ENCODE peak calls at places on chromosomes 4 and X, in four cellular contexts. One of them, this sample, is unnamed.

GRCh38 chr4:38128478-38129451 is 168.6 kb downstream of the PTTG2 start:
- DNase-seq in choroid plexus epithelial cell: peak
- DNase-seq in omental fat pad: no peak
- DNase-seq in NB4: no peak
- DNase-seq in this sample: peak

GRCh38 chr4:931194-931959 is 739 bp downstream of the GAK start:
- DNase-seq in NB4: peak
- DNase-seq in omental fat pad: no peak
- DNase-seq in choroid plexus epithelial cell: peak
- DNase-seq in this sample: no peak

GRCh38 chrX:120768681-120769080 is 107.0 kb downstream of the CT47B1 start:
- DNase-seq in choroid plexus epithelial cell: peak
- DNase-seq in NB4: no peak
- DNase-seq in omental fat pad: no peak
- DNase-seq in this sample: no peak

GRCh38 chrX:130933358-130933757 is 30.3 kb upstream of the ENOX2 start:
- DNase-seq in NB4: peak
- DNase-seq in omental fat pad: no peak
- DNase-seq in choroid plexus epithelial cell: no peak
- DNase-seq in this sample: peak

GRCh38 chr4:87523307-87523706 is 5.9 kb downstream of the SPARCL1 start:
- DNase-seq in omental fat pad: no peak
- DNase-seq in NB4: no peak
- DNase-seq in choroid plexus epithelial cell: no peak
- DNase-seq in this sample: no peak

GRCh38 chr4:166077782-166078181 is 204.7 kb downstream of the TLL1 start:
- DNase-seq in omental fat pad: no peak
- DNase-seq in choroid plexus epithelial cell: no peak
- DNase-seq in NB4: no peak
- DNase-seq in this sample: no peak

GRCh38 chr4:176635372-176636261 is 157.1 kb downstream of the VEGFC start:
- DNase-seq in choroid plexus epithelial cell: peak
- DNase-seq in NB4: peak
- DNase-seq in omental fat pad: no peak
- DNase-seq in this sample: no peak

GRCh38 chr4:8198906-8199593 is at the start of gene SH3TC1:
- DNase-seq in NB4: peak
- DNase-seq in choroid plexus epithelial cell: peak
- DNase-seq in omental fat pad: peak
- DNase-seq in this sample: peak

GRCh38 chr4:22521240-22521639 is 5.4 kb upstream of the ADGRA3 start:
- DNase-seq in choroid plexus epithelial cell: peak
- DNase-seq in omental fat pad: no peak
- DNase-seq in NB4: no peak
- DNase-seq in this sample: no peak

GRCh38 chr4:69058410-69059059 is 37.7 kb upstream of the UGT2B7 start:
- DNase-seq in NB4: no peak
- DNase-seq in choroid plexus epithelial cell: no peak
- DNase-seq in omental fat pad: no peak
- DNase-seq in this sample: no peak

GRCh38 chr4:40194602-40195161 is 2.1 kb upstream of the RHOH start:
- DNase-seq in omental fat pad: no peak
- DNase-seq in NB4: peak
- DNase-seq in choroid plexus epithelial cell: peak
- DNase-seq in this sample: peak

GRCh38 chr4:186264660-186265059 is 1.3 kb upstream of the F11 start:
- DNase-seq in NB4: peak
- DNase-seq in omental fat pad: no peak
- DNase-seq in choroid plexus epithelial cell: no peak
- DNase-seq in this sample: peak

GRCh38 chr4:173420324-173420752 is 21.4 kb upstream of the SCRG1 start:
- DNase-seq in choroid plexus epithelial cell: peak
- DNase-seq in NB4: peak
- DNase-seq in omental fat pad: no peak
- DNase-seq in this sample: peak

GRCh38 chr4:55318135-55318534 is 27.9 kb upstream of the SRD5A3 start:
- DNase-seq in choroid plexus epithelial cell: peak
- DNase-seq in NB4: no peak
- DNase-seq in omental fat pad: no peak
- DNase-seq in this sample: no peak

GRCh38 chr4:76545161-76545884 is 110.3 kb downstream of the SHROOM3 start:
- DNase-seq in omental fat pad: no peak
- DNase-seq in NB4: peak
- DNase-seq in choroid plexus epithelial cell: peak
- DNase-seq in this sample: peak

GRCh38 chrX:151704023-151704663 is 8.9 kb downstream of the PRRG3 start:
- DNase-seq in NB4: no peak
- DNase-seq in omental fat pad: no peak
- DNase-seq in choroid plexus epithelial cell: no peak
- DNase-seq in this sample: no peak

GRCh38 chr4:41456559-41457101 is 81.3 kb upstream of the LIMCH1 start:
- DNase-seq in omental fat pad: no peak
- DNase-seq in NB4: no peak
- DNase-seq in choroid plexus epithelial cell: no peak
- DNase-seq in this sample: no peak